ENCODE peak calls at places on chromosomes 2 and 18, in six cellular contexts. D is HepG2, A is A549, R is K562, W is endothelial cell of umbilical vein, V is GM12878. C is an unnamed sample.
A peak's percentile ranks its signal among the peaks of the same experiment; 100 is the strongest.

GRCh38 chr2:239181601-239182471 is 219.0 kb downstream of the HDAC4 start:
- DNase-seq in D (peak; percentile 71), A (no peak), R (no peak), W (no peak), V (no peak), C (no peak)

GRCh38 chr2:186757009-186757408 is 63.1 kb downstream of the FAM171B start:
- DNase-seq in D (no peak), A (no peak), R (no peak), W (peak; percentile 32), V (no peak), C (no peak)

GRCh38 chr2:127661072-127661618 is 14.2 kb downstream of the LIMS2 start:
- DNase-seq in D (no peak), A (no peak), R (no peak), W (no peak), V (no peak), C (no peak)

GRCh38 chr18:34650121-34650545 is 60.0 kb upstream of the DTNA start:
- DNase-seq in D (no peak), A (no peak), R (no peak), W (peak; percentile 5), V (no peak), C (peak; percentile 23)

GRCh38 chr2:17915099-17915498 is 36.6 kb downstream of the KCNS3 start:
- DNase-seq in D (no peak), A (no peak), R (no peak), W (no peak), V (no peak), C (no peak)

GRCh38 chr2:152391318-152391717 is 56.3 kb downstream of the FMNL2 start:
- DNase-seq in D (no peak), A (no peak), R (no peak), W (no peak), V (no peak), C (no peak)

GRCh38 chr2:143261986-143262784 is 133.0 kb downstream of the ARHGAP15 start:
- DNase-seq in D (no peak), A (no peak), R (no peak), W (no peak), V (no peak), C (peak; percentile 77)

GRCh38 chr2:10220045-10220444 is 82.7 kb upstream of the HPCAL1 start:
- DNase-seq in D (no peak), A (no peak), R (no peak), W (no peak), V (no peak), C (no peak)

GRCh38 chr2:24632175-24632574 is 141.1 kb downstream of the NCOA1 start:
- DNase-seq in D (no peak), A (no peak), R (no peak), W (no peak), V (no peak), C (peak; percentile 36)

GRCh38 chr2:215711484-215712034 is 275.7 kb upstream of the FN1 start:
- DNase-seq in D (peak; percentile 72), A (no peak), R (no peak), W (peak; percentile 92), V (no peak), C (peak; percentile 7)

GRCh38 chr2:2662847-2663356 is 331.8 kb upstream of the MYT1L start:
- DNase-seq in D (no peak), A (no peak), R (no peak), W (no peak), V (no peak), C (no peak)

DNA sequence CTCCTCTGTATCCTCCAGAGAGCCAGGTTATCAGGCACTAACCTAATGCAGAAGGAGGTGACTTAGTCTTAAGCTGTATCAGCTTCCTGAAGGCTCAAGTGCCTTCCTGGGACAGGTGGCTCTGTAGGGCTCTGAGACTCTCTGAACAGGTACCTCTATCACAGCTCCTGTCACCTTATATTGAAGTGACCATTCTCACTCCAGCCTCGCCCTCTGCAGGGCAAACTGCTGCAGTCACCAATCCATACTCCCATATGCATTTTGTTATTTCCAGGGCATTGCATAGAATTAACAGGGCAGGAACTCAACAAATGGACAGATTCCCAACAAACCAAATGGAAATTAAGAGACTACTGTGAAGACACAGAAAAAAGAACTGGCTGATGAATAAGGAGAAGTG is 203.0 kb upstream of the REV1 start:
- DNase-seq in D (no peak), A (no peak), R (peak; percentile 28), W (no peak), V (no peak), C (no peak)
- TF ChIP-seq CTCF in D (peak; percentile 17), A (no peak), R (peak; percentile 21), W (no peak), V (no peak), C (peak; percentile 21)

GRCh38 chr2:73293534-73294171 is at the start of gene EGR4:
- DNase-seq in D (peak; percentile 70), A (peak; percentile 93), R (peak; percentile 66), W (peak; percentile 28), V (peak; percentile 34), C (peak; percentile 26)
- TF ChIP-seq POLR2A in D (no peak), A (no peak), R (no peak), W (no peak), V (no peak), C (no peak)

GRCh38 chr2:45867800-45868199 is 216.3 kb downstream of the PRKCE start:
- DNase-seq in D (no peak), A (no peak), R (no peak), W (no peak), V (no peak), C (no peak)

GRCh38 chr2:45871025-45871424 is 219.6 kb downstream of the PRKCE start:
- DNase-seq in D (no peak), A (no peak), R (no peak), W (no peak), V (no peak), C (no peak)

GRCh38 chr2:45871541-45871940 is 220.1 kb downstream of the PRKCE start:
- DNase-seq in D (no peak), A (no peak), R (no peak), W (no peak), V (no peak), C (no peak)

GRCh38 chr2:45867349-45867748 is 215.9 kb downstream of the PRKCE start:
- DNase-seq in D (no peak), A (no peak), R (no peak), W (no peak), V (no peak), C (no peak)

GRCh38 chr2:45869165-45869501 is 217.7 kb downstream of the PRKCE start:
- DNase-seq in D (no peak), A (no peak), R (no peak), W (no peak), V (no peak), C (no peak)
- TF ChIP-seq MYC in D (no peak), A (no peak), R (no peak), W (no peak), V (no peak), C (no peak)

DNA sequence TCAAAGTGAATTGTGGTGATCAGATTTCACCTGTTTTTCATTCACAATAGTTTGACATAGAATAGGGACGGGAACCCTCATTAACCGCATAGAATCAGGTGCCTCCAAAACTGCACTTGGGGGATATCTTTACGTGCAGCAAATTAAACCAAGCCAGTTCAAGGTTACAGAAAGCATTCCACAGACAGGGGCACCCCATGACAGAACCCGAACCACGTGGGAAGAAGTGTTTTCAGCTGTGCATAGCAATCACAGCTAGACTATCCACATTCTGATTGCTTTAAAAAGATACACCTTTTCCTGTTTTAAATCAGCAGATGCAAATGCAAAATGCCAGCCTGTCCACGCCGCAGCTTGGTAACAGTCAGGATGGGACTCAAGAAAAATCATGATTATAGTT is 205.8 kb downstream of the ANAPC1 start:
- DNase-seq in D (no peak), A (no peak), R (no peak), W (no peak), V (no peak), C (no peak)
- TF ChIP-seq CTCF in D (no peak), A (no peak), R (no peak), W (no peak), V (no peak), C (no peak)

DNA sequence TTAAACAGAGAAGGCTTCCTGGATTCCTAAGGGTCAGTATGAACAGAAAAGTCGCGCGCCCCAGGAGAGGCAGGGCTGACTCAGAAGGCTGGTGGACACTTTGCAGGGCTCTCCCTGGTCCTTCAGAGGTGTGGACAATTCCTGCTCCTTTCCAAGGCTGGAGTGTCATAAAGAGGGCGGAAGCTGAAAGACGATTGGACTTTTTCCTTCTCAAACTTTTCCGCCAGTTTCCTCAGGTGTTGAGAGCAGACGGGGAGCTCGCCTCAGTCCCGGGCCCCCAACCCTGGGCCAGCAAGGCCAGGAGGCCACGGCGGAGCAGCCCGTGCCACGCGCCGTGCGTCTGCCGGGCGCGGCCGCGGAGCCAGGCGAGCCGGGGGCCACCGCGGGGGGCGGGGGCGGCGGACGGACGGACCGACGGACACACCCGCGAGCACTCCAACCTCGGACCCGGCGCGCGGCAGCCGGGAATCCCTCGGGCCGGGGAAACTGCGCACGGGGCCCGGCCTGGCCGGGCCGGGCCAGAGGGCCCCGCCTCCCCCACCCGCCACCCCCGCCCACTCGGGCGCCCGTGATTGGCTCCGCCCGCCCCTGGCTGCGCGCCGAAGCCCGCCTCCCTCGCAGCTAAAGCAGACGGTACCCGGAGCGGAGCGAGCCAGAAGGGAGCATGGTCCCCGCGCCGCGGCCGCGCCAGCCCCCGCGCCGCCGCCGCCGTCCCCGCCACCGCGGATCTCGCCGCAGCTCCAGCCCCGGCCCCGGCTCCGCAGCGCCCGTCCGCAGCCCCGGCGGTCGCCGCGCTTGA is at the start of gene KLHL29:
- DNase-seq in D (no peak), A (peak; percentile 89), R (peak; percentile 69), W (peak; percentile 50), V (no peak), C (no peak)
- TF ChIP-seq POLR2A in D (no peak), A (peak; percentile 83), R (no peak), W (peak; percentile 59), V (peak; percentile 91), C (no peak)

DNA sequence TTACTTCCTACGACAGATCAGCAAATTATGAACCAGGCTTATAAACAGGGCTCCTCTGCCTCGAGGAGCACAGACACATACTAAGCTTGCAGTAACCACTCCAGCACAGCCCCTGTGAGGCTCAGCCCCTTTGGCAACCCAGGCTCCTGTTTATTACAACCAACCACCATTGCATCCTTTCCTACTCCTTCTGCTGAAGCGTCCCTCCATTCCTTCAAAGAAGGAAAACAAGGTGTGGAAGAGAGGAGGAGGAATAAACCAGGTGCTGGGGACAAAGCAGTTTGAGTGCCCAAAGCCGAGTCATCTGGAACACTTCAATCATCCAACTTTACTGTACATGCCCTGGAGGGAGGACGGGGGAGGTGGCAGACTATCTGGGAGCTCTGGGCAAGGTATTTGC is 87.2 kb upstream of the MGAT4A start:
- DNase-seq in D (no peak), A (no peak), R (no peak), W (no peak), V (no peak), C (no peak)
- TF ChIP-seq MYC in D (no peak), A (no peak), R (no peak), W (no peak), V (no peak), C (no peak)

DNA sequence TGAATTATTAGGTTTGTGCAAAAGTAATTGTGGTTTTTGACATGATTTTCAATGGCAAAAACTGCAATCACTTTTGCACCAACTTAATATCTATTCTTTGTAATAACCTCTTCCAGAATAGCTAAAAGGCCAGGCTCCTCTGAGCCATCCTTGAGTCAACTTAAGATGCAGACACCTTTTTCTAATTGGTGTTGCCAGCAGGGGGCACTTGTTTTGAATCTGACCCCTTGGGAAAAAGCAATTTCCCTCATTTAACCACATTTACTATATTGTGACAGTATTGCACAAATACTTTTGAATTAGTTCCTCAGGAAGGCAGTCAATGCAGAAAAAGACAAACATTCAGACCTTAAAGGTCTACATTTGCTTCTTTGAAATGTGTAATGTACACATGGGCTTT is 78.6 kb upstream of the GALNT5 start:
- DNase-seq in D (no peak), A (no peak), R (peak; percentile 37), W (no peak), V (no peak), C (peak; percentile 57)
- TF ChIP-seq CTCF in D (no peak), A (peak; percentile 24), R (peak; percentile 38), W (peak; percentile 5), V (peak; percentile 23), C (peak; percentile 34)